ENCODE peak calls at places on chromosomes 7 and 10, in five cellular contexts. J is A549, M is endothelial cell of umbilical vein, A is GM12878, Y is K562. U is an unnamed sample.
A peak's percentile ranks its signal among the peaks of the same experiment; 100 is the strongest.

GRCh38 chr10:65348637-65349036 is 1577.2 kb upstream of the LRRTM3 start:
- DNase-seq in J (no peak), A (no peak), M (no peak), Y (no peak), U (no peak)

GRCh38 chr7:111274882-111275281 is 184.0 kb downstream of the LRRN3 start:
- DNase-seq in A (no peak), M (peak; percentile 4), J (no peak), Y (peak; percentile 24), U (no peak)

GRCh38 chr10:3783313-3783689 is 1.7 kb downstream of the KLF6 start:
- DNase-seq in M (no peak), A (peak; percentile 60), Y (no peak), J (no peak), U (peak; percentile 74)

GRCh38 chr7:15929406-15929805 is 242.9 kb upstream of the MEOX2 start:
- DNase-seq in A (no peak), Y (no peak), M (no peak), J (no peak), U (no peak)

GRCh38 chr10:103968441-103969391 is 1.8 kb downstream of the SLK start:
- DNase-seq in M (peak; percentile 40), Y (no peak), A (no peak), J (no peak), U (peak; percentile 28)

GRCh38 chr7:99792983-99793382 is 9.0 kb upstream of the CYP3A4 start:
- DNase-seq in M (no peak), Y (no peak), A (no peak), J (no peak), U (no peak)

GRCh38 chr7:76225951-76226350 is 24.3 kb downstream of the SRRM3 start:
- DNase-seq in Y (no peak), A (no peak), J (no peak), M (no peak), U (no peak)

GRCh38 chr10:107616463-107617131 is 452.1 kb upstream of the SORCS1 start:
- DNase-seq in M (no peak), Y (no peak), J (no peak), A (no peak), U (peak; percentile 71)

GRCh38 chr10:69340695-69341094 is 62.4 kb downstream of the HK1 start:
- DNase-seq in A (no peak), M (no peak), J (no peak), Y (no peak), U (no peak)

GRCh38 chr7:8362723-8363369 is 70.6 kb upstream of the NXPH1 start:
- DNase-seq in M (no peak), A (no peak), J (no peak), Y (no peak), U (peak; percentile 24)

GRCh38 chr7:23713285-23714235 is 3.5 kb downstream of the STK31 start:
- DNase-seq in J (no peak), A (no peak), M (no peak), Y (no peak), U (no peak)

GRCh38 chr7:42350801-42351200 is 113.8 kb upstream of the GLI3 start:
- DNase-seq in J (no peak), M (no peak), A (no peak), Y (no peak), U (no peak)

GRCh38 chr10:132995909-132996602 is 53.7 kb upstream of the CFAP46 start:
- DNase-seq in Y (no peak), M (no peak), A (no peak), J (no peak), U (no peak)

GRCh38 chr10:126110434-126110833 is 214.1 kb downstream of the FANK1 start:
- DNase-seq in Y (no peak), A (no peak), J (no peak), M (no peak), U (peak; percentile 39)

GRCh38 chr10:116947838-116948529 is 57.0 kb downstream of the SHTN1 start:
- DNase-seq in J (peak; percentile 28), Y (no peak), A (no peak), M (peak; percentile 88), U (peak; percentile 6)

GRCh38 chr10:72080042-72081035 is 8.0 kb downstream of the SPOCK2 start:
- DNase-seq in A (no peak), M (no peak), J (no peak), Y (no peak), U (no peak)

GRCh38 chr7:2738110-2738509 is 50.1 kb downstream of the AMZ1 start:
- DNase-seq in Y (no peak), M (no peak), J (no peak), A (no peak), U (peak; percentile 27)

GRCh38 chr10:113957013-113957412 is 86.7 kb upstream of the ADRB1 start:
- DNase-seq in Y (no peak), A (no peak), M (peak; percentile 12), J (no peak), U (no peak)

GRCh38 chr7:36128448-36129047 is 24.5 kb upstream of the EEPD1 start:
- DNase-seq in A (no peak), J (peak; percentile 77), M (peak; percentile 92), Y (peak; percentile 26), U (peak; percentile 35)

GRCh38 chr10:44946201-44946600 is 13.4 kb upstream of the RASSF4 start:
- DNase-seq in J (no peak), M (no peak), A (no peak), Y (no peak), U (peak; percentile 44)

GRCh38 chr10:133316732-133317131 is 8.0 kb downstream of the ZNF511 start:
- DNase-seq in M (no peak), J (no peak), A (no peak), Y (no peak), U (no peak)

GRCh38 chr10:87794285-87794684 is 23.7 kb downstream of the ATAD1 start:
- DNase-seq in A (peak; percentile 48), Y (no peak), J (no peak), M (no peak), U (peak; percentile 21)

GRCh38 chr7:137715101-137715500 is 131.7 kb downstream of the DGKI start:
- DNase-seq in A (no peak), Y (no peak), J (no peak), M (no peak), U (no peak)

GRCh38 chr10:104580321-104580720 is 60.8 kb upstream of the SORCS3 start:
- DNase-seq in Y (no peak), M (no peak), A (no peak), J (no peak), U (no peak)

GRCh38 chr10:5956146-5956914 is 21.0 kb downstream of the IL15RA start:
- DNase-seq in Y (no peak), A (no peak), J (no peak), M (no peak), U (no peak)

GRCh38 chr7:140017543-140017942 is 45.2 kb downstream of the PARP12 start:
- DNase-seq in A (no peak), J (no peak), M (no peak), Y (no peak), U (no peak)

GRCh38 chr10:93485690-93486089 is 3.6 kb upstream of the MYOF start:
- DNase-seq in Y (no peak), M (no peak), J (no peak), A (no peak), U (no peak)

GRCh38 chr10:82438277-82438676 is 563.3 kb downstream of the NRG3 start:
- DNase-seq in A (no peak), J (no peak), M (no peak), Y (no peak), U (no peak)

GRCh38 chr7:27835408-27835807 is 95.4 kb downstream of the TAX1BP1 start:
- DNase-seq in M (peak; percentile 90), Y (no peak), A (no peak), J (no peak), U (no peak)

GRCh38 chr10:102759497-102760210 is 15.9 kb downstream of the WBP1L start:
- DNase-seq in Y (no peak), A (no peak), J (no peak), M (no peak), U (no peak)

GRCh38 chr10:80051993-80052392 is 26.5 kb upstream of the TMEM254 start:
- DNase-seq in J (no peak), A (no peak), Y (no peak), M (no peak), U (no peak)

GRCh38 chr10:113176652-113177155 is 226.7 kb downstream of the TCF7L2 start:
- DNase-seq in M (no peak), J (no peak), Y (no peak), A (no peak), U (no peak)

GRCh38 chr7:3725660-3726059 is 424.6 kb downstream of the SDK1 start:
- DNase-seq in Y (no peak), A (no peak), M (no peak), J (no peak), U (no peak)

GRCh38 chr10:109866168-109866994 is 56.9 kb downstream of the XPNPEP1 start:
- DNase-seq in M (peak; percentile 13), J (no peak), A (no peak), Y (peak; percentile 17), U (peak; percentile 31)

GRCh38 chr7:122719010-122719578 is 16.4 kb upstream of the RNF148 start:
- DNase-seq in J (no peak), M (no peak), Y (no peak), A (no peak), U (no peak)

GRCh38 chr10:125778556-125778955 is 2.9 kb upstream of the MMP21 start:
- DNase-seq in A (no peak), J (no peak), Y (no peak), M (no peak), U (no peak)

GRCh38 chr7:33870120-33870519 is 35.2 kb upstream of the BMPER start:
- DNase-seq in A (no peak), J (no peak), Y (no peak), M (no peak), U (no peak)

GRCh38 chr7:32078824-32079223 is 8.6 kb upstream of the PDE1C start:
- DNase-seq in A (no peak), Y (no peak), J (no peak), M (no peak), U (no peak)

GRCh38 chr7:77982926-77983550 is 184.5 kb downstream of the PHTF2 start:
- DNase-seq in A (no peak), Y (no peak), M (no peak), J (no peak), U (peak; percentile 33)
- TF ChIP-seq MAX in A (no peak), Y (no peak), M (no peak), J (no peak), U (no peak)

GRCh38 chr10:15486404-15486803 is 115.3 kb upstream of the FAM171A1 start:
- DNase-seq in M (no peak), Y (no peak), A (no peak), J (no peak), U (no peak)
- TF ChIP-seq MYC in M (no peak), Y (no peak), A (no peak), J (no peak), U (no peak)

GRCh38 chr7:92437956-92438491 is 9.3 kb upstream of the GATAD1 start:
- DNase-seq in M (no peak), Y (no peak), J (no peak), A (no peak), U (no peak)
- TF ChIP-seq CTCF in M (no peak), Y (no peak), J (no peak), A (no peak), U (no peak)

DNA sequence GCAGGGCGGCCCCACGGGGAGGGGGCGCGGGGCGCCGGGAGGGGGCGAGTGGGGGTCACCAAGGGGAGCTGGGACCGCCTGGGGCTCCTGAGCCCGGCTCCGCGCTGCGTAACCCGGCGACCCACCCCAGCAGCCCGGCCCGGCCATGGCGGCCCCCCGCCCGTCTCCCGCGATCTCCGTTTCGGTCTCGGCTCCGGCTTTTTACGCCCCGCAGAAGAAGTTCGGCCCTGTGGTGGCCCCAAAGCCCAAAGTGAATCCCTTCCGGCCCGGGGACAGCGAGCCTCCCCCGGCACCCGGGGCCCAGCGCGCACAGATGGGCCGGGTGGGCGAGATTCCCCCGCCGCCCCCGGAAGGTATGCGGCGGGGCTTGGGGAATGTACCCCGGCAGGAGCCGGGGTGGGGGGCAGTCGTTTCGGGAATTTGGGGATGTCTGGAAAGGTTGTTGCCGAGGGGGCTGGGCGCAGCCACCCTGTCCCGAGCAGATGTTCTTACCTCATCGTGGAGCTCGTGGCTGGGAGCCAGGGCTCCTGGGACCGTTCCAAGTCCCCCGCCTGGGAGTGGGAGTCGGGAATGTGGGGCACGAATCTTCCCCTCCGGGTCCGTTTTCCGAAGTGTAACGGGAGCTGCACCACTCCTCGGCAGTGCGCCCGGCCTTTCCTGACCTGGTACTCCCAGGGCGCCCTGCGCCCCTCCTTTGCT is 431 bp downstream of the ZYX start:
- DNase-seq in J (no peak), Y (peak; percentile 72), M (peak; percentile 68), A (no peak), U (no peak)
- TF ChIP-seq MAX in J (no peak), Y (no peak), M (no peak), A (no peak), U (no peak)